ENCODE peak calls at places on chromosomes 13 and 19, in four cellular contexts. E is body of pancreas, J is cardiac fibroblast, G is glutamatergic neuron. A is an unnamed sample.

GRCh38 chr19:29881386-29881785 is 60.7 kb upstream of the URI1 start:
- DNase-seq in G (no peak), E (no peak), J (no peak), A (peak)

GRCh38 chr19:47284324-47284899 is 9.7 kb downstream of the INAFM1 start:
- DNase-seq in E (no peak), G (no peak), J (peak), A (no peak)

GRCh38 chr19:756232-756631 is 5.3 kb downstream of the MISP start:
- DNase-seq in J (peak), G (no peak), E (no peak), A (no peak)

GRCh38 chr19:19637523-19638251 is 5.8 kb downstream of the GMIP start:
- DNase-seq in G (no peak), J (no peak), E (no peak), A (no peak)

GRCh38 chr19:56170261-56170660 is 5.5 kb upstream of the GALP start:
- DNase-seq in G (no peak), E (peak), J (peak), A (no peak)

GRCh38 chr13:55214851-55215345 is 1925.8 kb upstream of the PRR20A start:
- DNase-seq in G (no peak), E (no peak), J (no peak), A (no peak)

GRCh38 chr13:79655509-79655908 is 174.6 kb downstream of the NDFIP2 start:
- DNase-seq in G (no peak), E (no peak), J (no peak), A (no peak)

GRCh38 chr19:5059191-5059579 is 90.3 kb downstream of the KDM4B start:
- DNase-seq in G (no peak), J (no peak), E (no peak), A (no peak)

GRCh38 chr19:29663861-29664752 is 1.2 kb upstream of the PLEKHF1 start:
- DNase-seq in E (no peak), G (no peak), J (no peak), A (no peak)

GRCh38 chr19:41415154-41415571 is 12.0 kb downstream of the B3GNT8 start:
- DNase-seq in J (no peak), G (no peak), E (peak), A (no peak)

GRCh38 chr19:54164369-54165068 is 5.0 kb upstream of the LENG1 start:
- DNase-seq in E (peak), J (peak), G (peak), A (no peak)

GRCh38 chr13:51957377-51958216 is 53.7 kb downstream of the ATP7B start:
- DNase-seq in G (no peak), J (no peak), E (no peak), A (peak)

GRCh38 chr13:32001769-32002168 is 29.8 kb upstream of the FRY start:
- DNase-seq in E (no peak), J (no peak), G (no peak), A (no peak)

GRCh38 chr19:40397568-40397906 is 7.6 kb upstream of the HIPK4 start:
- DNase-seq in J (no peak), G (no peak), E (no peak), A (no peak)

GRCh38 chr13:43865892-43866291 is 13.6 kb downstream of the CCDC122 start:
- DNase-seq in G (no peak), E (no peak), J (peak), A (no peak)

GRCh38 chr19:18098891-18099622 is 1.5 kb downstream of the MAST3 start:
- DNase-seq in E (no peak), J (no peak), G (no peak), A (no peak)

GRCh38 chr13:62209539-62209938 is 793.9 kb upstream of the PCDH20 start:
- DNase-seq in E (no peak), J (no peak), G (no peak), A (no peak)

A was measured in posterior cingulate gyrus.